ENCODE peak calls at places on chromosomes 1 and 21, in ten cellular contexts. One of them, this sample, is unnamed.

GRCh38 chr1:41504126-41505035 is 19.9 kb upstream of the EDN2 start:
- DNase-seq in activated CD4-positive, CD25-positive, alpha-beta regulatory T cell treated with anti-CD3 and anti-CD28 coated beads, Interleukin-2, amount 50 U/mL, for 72 hours: no peak
- DNase-seq in B cell: no peak
- DNase-seq in GM06990: no peak
- DNase-seq in activated CD4-positive, alpha-beta T cell treated with anti-CD3 and anti-CD28 coated beads, Interleukin-2, amount 10 ng/mL, durations not matched to agents 7 days and 5 days: no peak
- DNase-seq in activated effector memory CD4-positive, alpha-beta T cell treated with anti-CD3 and anti-CD28 coated beads, Interleukin-2, amount 50 U/mL, for 16 hours: no peak
- DNase-seq in stimulated activated CD4-positive, alpha-beta T cell treated with anti-CD3 and anti-CD28 coated beads, TNF-alpha, amount 100 ng/mL, for 48 hours: no peak
- DNase-seq in NT2/D1: no peak
- DNase-seq in ureter: no peak
- DNase-seq in COR-L47: peak; percentile 17
- DNase-seq in this sample: no peak

GRCh38 chr1:201426395-201427310 is 5.1 kb upstream of the TNNI1 start:
- DNase-seq in activated CD4-positive, CD25-positive, alpha-beta regulatory T cell treated with anti-CD3 and anti-CD28 coated beads, Interleukin-2, amount 50 U/mL, for 72 hours: no peak
- DNase-seq in B cell: no peak
- DNase-seq in GM06990: no peak
- DNase-seq in activated CD4-positive, alpha-beta T cell treated with anti-CD3 and anti-CD28 coated beads, Interleukin-2, amount 10 ng/mL, durations not matched to agents 7 days and 5 days: peak; percentile 29
- DNase-seq in activated effector memory CD4-positive, alpha-beta T cell treated with anti-CD3 and anti-CD28 coated beads, Interleukin-2, amount 50 U/mL, for 16 hours: no peak
- DNase-seq in stimulated activated CD4-positive, alpha-beta T cell treated with anti-CD3 and anti-CD28 coated beads, TNF-alpha, amount 100 ng/mL, for 48 hours: no peak
- DNase-seq in NT2/D1: no peak
- DNase-seq in ureter: no peak
- DNase-seq in COR-L47: no peak
- DNase-seq in this sample: no peak

GRCh38 chr21:42973309-42973990 is 912 bp upstream of the PKNOX1 start:
- DNase-seq in activated CD4-positive, CD25-positive, alpha-beta regulatory T cell treated with anti-CD3 and anti-CD28 coated beads, Interleukin-2, amount 50 U/mL, for 72 hours: no peak
- DNase-seq in B cell: no peak
- DNase-seq in GM06990: no peak
- DNase-seq in activated CD4-positive, alpha-beta T cell treated with anti-CD3 and anti-CD28 coated beads, Interleukin-2, amount 10 ng/mL, durations not matched to agents 7 days and 5 days: no peak
- DNase-seq in activated effector memory CD4-positive, alpha-beta T cell treated with anti-CD3 and anti-CD28 coated beads, Interleukin-2, amount 50 U/mL, for 16 hours: no peak
- DNase-seq in stimulated activated CD4-positive, alpha-beta T cell treated with anti-CD3 and anti-CD28 coated beads, TNF-alpha, amount 100 ng/mL, for 48 hours: no peak
- DNase-seq in NT2/D1: no peak
- DNase-seq in ureter: peak; percentile 54
- DNase-seq in COR-L47: peak; percentile 85
- DNase-seq in this sample: peak; percentile 63

GRCh38 chr1:15994590-15995351 is 9.3 kb upstream of the SRARP start:
- DNase-seq in activated CD4-positive, CD25-positive, alpha-beta regulatory T cell treated with anti-CD3 and anti-CD28 coated beads, Interleukin-2, amount 50 U/mL, for 72 hours: peak; percentile 66
- DNase-seq in B cell: peak; percentile 53
- DNase-seq in GM06990: no peak
- DNase-seq in activated CD4-positive, alpha-beta T cell treated with anti-CD3 and anti-CD28 coated beads, Interleukin-2, amount 10 ng/mL, durations not matched to agents 7 days and 5 days: peak; percentile 37
- DNase-seq in activated effector memory CD4-positive, alpha-beta T cell treated with anti-CD3 and anti-CD28 coated beads, Interleukin-2, amount 50 U/mL, for 16 hours: peak; percentile 83
- DNase-seq in stimulated activated CD4-positive, alpha-beta T cell treated with anti-CD3 and anti-CD28 coated beads, TNF-alpha, amount 100 ng/mL, for 48 hours: no peak
- DNase-seq in NT2/D1: no peak
- DNase-seq in ureter: peak; percentile 65
- DNase-seq in COR-L47: peak; percentile 46
- DNase-seq in this sample: peak; percentile 75

GRCh38 chr21:42844411-42845113 is 34.8 kb downstream of the WDR4 start:
- DNase-seq in activated CD4-positive, CD25-positive, alpha-beta regulatory T cell treated with anti-CD3 and anti-CD28 coated beads, Interleukin-2, amount 50 U/mL, for 72 hours: no peak
- DNase-seq in B cell: peak; percentile 10
- DNase-seq in GM06990: no peak
- DNase-seq in activated CD4-positive, alpha-beta T cell treated with anti-CD3 and anti-CD28 coated beads, Interleukin-2, amount 10 ng/mL, durations not matched to agents 7 days and 5 days: no peak
- DNase-seq in activated effector memory CD4-positive, alpha-beta T cell treated with anti-CD3 and anti-CD28 coated beads, Interleukin-2, amount 50 U/mL, for 16 hours: peak; percentile 50
- DNase-seq in stimulated activated CD4-positive, alpha-beta T cell treated with anti-CD3 and anti-CD28 coated beads, TNF-alpha, amount 100 ng/mL, for 48 hours: no peak
- DNase-seq in NT2/D1: no peak
- DNase-seq in ureter: no peak
- DNase-seq in COR-L47: no peak
- DNase-seq in this sample: no peak

GRCh38 chr1:41380979-41381690 is 19.9 kb downstream of the FOXO6 start:
- DNase-seq in activated CD4-positive, CD25-positive, alpha-beta regulatory T cell treated with anti-CD3 and anti-CD28 coated beads, Interleukin-2, amount 50 U/mL, for 72 hours: no peak
- DNase-seq in B cell: peak; percentile 62
- DNase-seq in GM06990: no peak
- DNase-seq in activated CD4-positive, alpha-beta T cell treated with anti-CD3 and anti-CD28 coated beads, Interleukin-2, amount 10 ng/mL, durations not matched to agents 7 days and 5 days: no peak
- DNase-seq in activated effector memory CD4-positive, alpha-beta T cell treated with anti-CD3 and anti-CD28 coated beads, Interleukin-2, amount 50 U/mL, for 16 hours: no peak
- DNase-seq in stimulated activated CD4-positive, alpha-beta T cell treated with anti-CD3 and anti-CD28 coated beads, TNF-alpha, amount 100 ng/mL, for 48 hours: no peak
- DNase-seq in NT2/D1: no peak
- DNase-seq in ureter: peak; percentile 73
- DNase-seq in COR-L47: peak; percentile 95
- DNase-seq in this sample: peak; percentile 68

GRCh38 chr1:229130028-229130668 is 140.8 kb upstream of the RAB4A start:
- DNase-seq in activated CD4-positive, CD25-positive, alpha-beta regulatory T cell treated with anti-CD3 and anti-CD28 coated beads, Interleukin-2, amount 50 U/mL, for 72 hours: no peak
- DNase-seq in B cell: no peak
- DNase-seq in GM06990: no peak
- DNase-seq in activated CD4-positive, alpha-beta T cell treated with anti-CD3 and anti-CD28 coated beads, Interleukin-2, amount 10 ng/mL, durations not matched to agents 7 days and 5 days: peak; percentile 56
- DNase-seq in activated effector memory CD4-positive, alpha-beta T cell treated with anti-CD3 and anti-CD28 coated beads, Interleukin-2, amount 50 U/mL, for 16 hours: no peak
- DNase-seq in stimulated activated CD4-positive, alpha-beta T cell treated with anti-CD3 and anti-CD28 coated beads, TNF-alpha, amount 100 ng/mL, for 48 hours: no peak
- DNase-seq in NT2/D1: no peak
- DNase-seq in ureter: no peak
- DNase-seq in COR-L47: no peak
- DNase-seq in this sample: no peak

GRCh38 chr1:5108740-5109139 is 454.3 kb downstream of the AJAP1 start:
- DNase-seq in activated CD4-positive, CD25-positive, alpha-beta regulatory T cell treated with anti-CD3 and anti-CD28 coated beads, Interleukin-2, amount 50 U/mL, for 72 hours: no peak
- DNase-seq in B cell: no peak
- DNase-seq in GM06990: no peak
- DNase-seq in activated CD4-positive, alpha-beta T cell treated with anti-CD3 and anti-CD28 coated beads, Interleukin-2, amount 10 ng/mL, durations not matched to agents 7 days and 5 days: no peak
- DNase-seq in activated effector memory CD4-positive, alpha-beta T cell treated with anti-CD3 and anti-CD28 coated beads, Interleukin-2, amount 50 U/mL, for 16 hours: no peak
- DNase-seq in stimulated activated CD4-positive, alpha-beta T cell treated with anti-CD3 and anti-CD28 coated beads, TNF-alpha, amount 100 ng/mL, for 48 hours: no peak
- DNase-seq in NT2/D1: no peak
- DNase-seq in ureter: no peak
- DNase-seq in COR-L47: peak; percentile 4
- DNase-seq in this sample: no peak

GRCh38 chr21:44742418-44743153 is 31.2 kb upstream of the TSPEAR start:
- DNase-seq in activated CD4-positive, CD25-positive, alpha-beta regulatory T cell treated with anti-CD3 and anti-CD28 coated beads, Interleukin-2, amount 50 U/mL, for 72 hours: no peak
- DNase-seq in B cell: no peak
- DNase-seq in GM06990: no peak
- DNase-seq in activated CD4-positive, alpha-beta T cell treated with anti-CD3 and anti-CD28 coated beads, Interleukin-2, amount 10 ng/mL, durations not matched to agents 7 days and 5 days: no peak
- DNase-seq in activated effector memory CD4-positive, alpha-beta T cell treated with anti-CD3 and anti-CD28 coated beads, Interleukin-2, amount 50 U/mL, for 16 hours: peak; percentile 13
- DNase-seq in stimulated activated CD4-positive, alpha-beta T cell treated with anti-CD3 and anti-CD28 coated beads, TNF-alpha, amount 100 ng/mL, for 48 hours: no peak
- DNase-seq in NT2/D1: no peak
- DNase-seq in ureter: no peak
- DNase-seq in COR-L47: peak; percentile 76
- DNase-seq in this sample: no peak

GRCh38 chr1:16189921-16190499 is 22.4 kb downstream of the ARHGEF19 start:
- DNase-seq in activated CD4-positive, CD25-positive, alpha-beta regulatory T cell treated with anti-CD3 and anti-CD28 coated beads, Interleukin-2, amount 50 U/mL, for 72 hours: no peak
- DNase-seq in B cell: no peak
- DNase-seq in GM06990: no peak
- DNase-seq in activated CD4-positive, alpha-beta T cell treated with anti-CD3 and anti-CD28 coated beads, Interleukin-2, amount 10 ng/mL, durations not matched to agents 7 days and 5 days: no peak
- DNase-seq in activated effector memory CD4-positive, alpha-beta T cell treated with anti-CD3 and anti-CD28 coated beads, Interleukin-2, amount 50 U/mL, for 16 hours: no peak
- DNase-seq in stimulated activated CD4-positive, alpha-beta T cell treated with anti-CD3 and anti-CD28 coated beads, TNF-alpha, amount 100 ng/mL, for 48 hours: no peak
- DNase-seq in NT2/D1: no peak
- DNase-seq in ureter: no peak
- DNase-seq in COR-L47: peak; percentile 37
- DNase-seq in this sample: no peak

GRCh38 chr1:43267818-43268425 is 1.9 kb upstream of the TMEM125 start:
- DNase-seq in activated CD4-positive, CD25-positive, alpha-beta regulatory T cell treated with anti-CD3 and anti-CD28 coated beads, Interleukin-2, amount 50 U/mL, for 72 hours: no peak
- DNase-seq in B cell: no peak
- DNase-seq in GM06990: no peak
- DNase-seq in activated CD4-positive, alpha-beta T cell treated with anti-CD3 and anti-CD28 coated beads, Interleukin-2, amount 10 ng/mL, durations not matched to agents 7 days and 5 days: no peak
- DNase-seq in activated effector memory CD4-positive, alpha-beta T cell treated with anti-CD3 and anti-CD28 coated beads, Interleukin-2, amount 50 U/mL, for 16 hours: no peak
- DNase-seq in stimulated activated CD4-positive, alpha-beta T cell treated with anti-CD3 and anti-CD28 coated beads, TNF-alpha, amount 100 ng/mL, for 48 hours: no peak
- DNase-seq in NT2/D1: no peak
- DNase-seq in ureter: peak; percentile 18
- DNase-seq in COR-L47: no peak
- DNase-seq in this sample: no peak

GRCh38 chr1:79042539-79042938 is 36.0 kb upstream of the ADGRL4 start:
- DNase-seq in activated CD4-positive, CD25-positive, alpha-beta regulatory T cell treated with anti-CD3 and anti-CD28 coated beads, Interleukin-2, amount 50 U/mL, for 72 hours: no peak
- DNase-seq in B cell: no peak
- DNase-seq in GM06990: no peak
- DNase-seq in activated CD4-positive, alpha-beta T cell treated with anti-CD3 and anti-CD28 coated beads, Interleukin-2, amount 10 ng/mL, durations not matched to agents 7 days and 5 days: no peak
- DNase-seq in activated effector memory CD4-positive, alpha-beta T cell treated with anti-CD3 and anti-CD28 coated beads, Interleukin-2, amount 50 U/mL, for 16 hours: no peak
- DNase-seq in stimulated activated CD4-positive, alpha-beta T cell treated with anti-CD3 and anti-CD28 coated beads, TNF-alpha, amount 100 ng/mL, for 48 hours: no peak
- DNase-seq in NT2/D1: no peak
- DNase-seq in ureter: no peak
- DNase-seq in COR-L47: no peak
- DNase-seq in this sample: no peak

GRCh38 chr21:46150073-46150472 is 5.3 kb downstream of the FTCD start:
- DNase-seq in activated CD4-positive, CD25-positive, alpha-beta regulatory T cell treated with anti-CD3 and anti-CD28 coated beads, Interleukin-2, amount 50 U/mL, for 72 hours: peak; percentile 29
- DNase-seq in B cell: no peak
- DNase-seq in GM06990: peak; percentile 3
- DNase-seq in activated CD4-positive, alpha-beta T cell treated with anti-CD3 and anti-CD28 coated beads, Interleukin-2, amount 10 ng/mL, durations not matched to agents 7 days and 5 days: no peak
- DNase-seq in activated effector memory CD4-positive, alpha-beta T cell treated with anti-CD3 and anti-CD28 coated beads, Interleukin-2, amount 50 U/mL, for 16 hours: peak; percentile 54
- DNase-seq in stimulated activated CD4-positive, alpha-beta T cell treated with anti-CD3 and anti-CD28 coated beads, TNF-alpha, amount 100 ng/mL, for 48 hours: no peak
- DNase-seq in NT2/D1: no peak
- DNase-seq in ureter: no peak
- DNase-seq in COR-L47: no peak
- DNase-seq in this sample: no peak

GRCh38 chr1:231990388-231990787 is 363.8 kb downstream of the DISC1 start:
- DNase-seq in activated CD4-positive, CD25-positive, alpha-beta regulatory T cell treated with anti-CD3 and anti-CD28 coated beads, Interleukin-2, amount 50 U/mL, for 72 hours: no peak
- DNase-seq in B cell: no peak
- DNase-seq in GM06990: no peak
- DNase-seq in activated CD4-positive, alpha-beta T cell treated with anti-CD3 and anti-CD28 coated beads, Interleukin-2, amount 10 ng/mL, durations not matched to agents 7 days and 5 days: no peak
- DNase-seq in activated effector memory CD4-positive, alpha-beta T cell treated with anti-CD3 and anti-CD28 coated beads, Interleukin-2, amount 50 U/mL, for 16 hours: no peak
- DNase-seq in stimulated activated CD4-positive, alpha-beta T cell treated with anti-CD3 and anti-CD28 coated beads, TNF-alpha, amount 100 ng/mL, for 48 hours: no peak
- DNase-seq in NT2/D1: no peak
- DNase-seq in ureter: no peak
- DNase-seq in COR-L47: no peak
- DNase-seq in this sample: peak; percentile 64

GRCh38 chr1:228007054-228007800 is 429 bp downstream of the WNT3A start:
- DNase-seq in activated CD4-positive, CD25-positive, alpha-beta regulatory T cell treated with anti-CD3 and anti-CD28 coated beads, Interleukin-2, amount 50 U/mL, for 72 hours: no peak
- DNase-seq in B cell: no peak
- DNase-seq in GM06990: no peak
- DNase-seq in activated CD4-positive, alpha-beta T cell treated with anti-CD3 and anti-CD28 coated beads, Interleukin-2, amount 10 ng/mL, durations not matched to agents 7 days and 5 days: no peak
- DNase-seq in activated effector memory CD4-positive, alpha-beta T cell treated with anti-CD3 and anti-CD28 coated beads, Interleukin-2, amount 50 U/mL, for 16 hours: peak; percentile 53
- DNase-seq in stimulated activated CD4-positive, alpha-beta T cell treated with anti-CD3 and anti-CD28 coated beads, TNF-alpha, amount 100 ng/mL, for 48 hours: no peak
- DNase-seq in NT2/D1: no peak
- DNase-seq in ureter: no peak
- DNase-seq in COR-L47: no peak
- DNase-seq in this sample: peak; percentile 26